ENCODE peak calls at places on chromosome 10, in six cellular contexts. O is ovary, U is breast epithelium, K is transverse colon, X is uterus, V is HCT116. P is an unnamed sample.

GRCh38 chr10:47336387-47337134 is 11.6 kb upstream of the RBP3 start:
- DNase-seq in O (no peak), U (no peak), K (no peak), X (no peak), V (no peak), P (no peak)

GRCh38 chr10:71772832-71773220 is 494 bp downstream of the VSIR start:
- DNase-seq in O (no peak), U (no peak), K (peak), X (peak), V (no peak), P (no peak)

GRCh38 chr10:60099998-60100747 is 193.8 kb upstream of the CCDC6 start:
- DNase-seq in O (no peak), U (no peak), K (no peak), X (no peak), V (peak), P (no peak)

GRCh38 chr10:93352638-93353383 is 129.3 kb downstream of the MYOF start:
- DNase-seq in O (no peak), U (no peak), K (no peak), X (no peak), V (no peak), P (no peak)

GRCh38 chr10:374354-374753 is 239.1 kb downstream of the ZMYND11 start:
- DNase-seq in O (no peak), U (no peak), K (no peak), X (no peak), V (no peak), P (peak)

GRCh38 chr10:86099542-86100334 is 266.9 kb downstream of the GRID1 start:
- DNase-seq in O (no peak), U (no peak), K (no peak), X (no peak), V (no peak), P (peak)

GRCh38 chr10:43134126-43134905 is 3.9 kb upstream of the CSGALNACT2 start:
- DNase-seq in O (no peak), U (no peak), K (no peak), X (no peak), V (no peak), P (no peak)

GRCh38 chr10:43036581-43037428 is 40.1 kb upstream of the RET start:
- DNase-seq in O (no peak), U (no peak), K (no peak), X (peak), V (no peak), P (no peak)

GRCh38 chr10:106401161-106401560 is 763.3 kb downstream of the SORCS1 start:
- DNase-seq in O (no peak), U (no peak), K (no peak), X (no peak), V (no peak), P (no peak)

GRCh38 chr10:84822926-84823325 is 494.5 kb downstream of the CCSER2 start:
- DNase-seq in O (no peak), U (no peak), K (no peak), X (no peak), V (no peak), P (no peak)

GRCh38 chr10:58577394-58577793 is 64.7 kb downstream of the BICC1 start:
- DNase-seq in O (no peak), U (no peak), K (no peak), X (no peak), V (no peak), P (no peak)

GRCh38 chr10:117757121-117757795 is 214.7 kb downstream of the EMX2 start:
- DNase-seq in O (no peak), U (no peak), K (no peak), X (no peak), V (no peak), P (no peak)

GRCh38 chr10:49055231-49055850 is 60.0 kb downstream of the VSTM4 start:
- DNase-seq in O (no peak), U (no peak), K (no peak), X (no peak), V (no peak), P (no peak)

GRCh38 chr10:77550378-77550777 is 87.2 kb downstream of the KCNMA1 start:
- DNase-seq in O (no peak), U (no peak), K (no peak), X (no peak), V (no peak), P (no peak)

GRCh38 chr10:31650010-31650409 is 278.6 kb downstream of the ARHGAP12 start:
- DNase-seq in O (peak), U (no peak), K (peak), X (peak), V (no peak), P (no peak)

GRCh38 chr10:79492839-79493238 is 19.5 kb upstream of the EIF5AL1 start:
- DNase-seq in O (no peak), U (no peak), K (no peak), X (no peak), V (no peak), P (no peak)

GRCh38 chr10:86863443-86863842 is 94.0 kb downstream of the MMRN2 start:
- DNase-seq in O (no peak), U (no peak), K (no peak), X (no peak), V (no peak), P (no peak)

GRCh38 chr10:95814011-95814727 is 58.2 kb downstream of the ENTPD1 start:
- DNase-seq in O (no peak), U (no peak), K (no peak), X (peak), V (no peak), P (no peak)

GRCh38 chr10:80075781-80076180 is 2.7 kb upstream of the TMEM254 start:
- DNase-seq in O (no peak), U (no peak), K (no peak), X (no peak), V (no peak), P (no peak)

GRCh38 chr10:92916433-92916832 is 68.1 kb downstream of the EXOC6 start:
- DNase-seq in O (no peak), U (no peak), K (no peak), X (no peak), V (no peak), P (no peak)

GRCh38 chr10:133257489-133258065 is 19.1 kb downstream of the ADAM8 start:
- DNase-seq in O (peak), U (peak), K (peak), X (peak), V (no peak), P (peak)

GRCh38 chr10:133260895-133261725 is 15.6 kb downstream of the ADAM8 start:
- DNase-seq in O (peak), U (no peak), K (peak), X (peak), V (no peak), P (peak)

GRCh38 chr10:133258818-133259602 is 17.7 kb downstream of the ADAM8 start:
- DNase-seq in O (peak), U (no peak), K (peak), X (peak), V (peak), P (peak)

GRCh38 chr10:133259603-133259992 is 17.1 kb downstream of the ADAM8 start:
- DNase-seq in O (no peak), U (no peak), K (no peak), X (no peak), V (no peak), P (no peak)

DNA sequence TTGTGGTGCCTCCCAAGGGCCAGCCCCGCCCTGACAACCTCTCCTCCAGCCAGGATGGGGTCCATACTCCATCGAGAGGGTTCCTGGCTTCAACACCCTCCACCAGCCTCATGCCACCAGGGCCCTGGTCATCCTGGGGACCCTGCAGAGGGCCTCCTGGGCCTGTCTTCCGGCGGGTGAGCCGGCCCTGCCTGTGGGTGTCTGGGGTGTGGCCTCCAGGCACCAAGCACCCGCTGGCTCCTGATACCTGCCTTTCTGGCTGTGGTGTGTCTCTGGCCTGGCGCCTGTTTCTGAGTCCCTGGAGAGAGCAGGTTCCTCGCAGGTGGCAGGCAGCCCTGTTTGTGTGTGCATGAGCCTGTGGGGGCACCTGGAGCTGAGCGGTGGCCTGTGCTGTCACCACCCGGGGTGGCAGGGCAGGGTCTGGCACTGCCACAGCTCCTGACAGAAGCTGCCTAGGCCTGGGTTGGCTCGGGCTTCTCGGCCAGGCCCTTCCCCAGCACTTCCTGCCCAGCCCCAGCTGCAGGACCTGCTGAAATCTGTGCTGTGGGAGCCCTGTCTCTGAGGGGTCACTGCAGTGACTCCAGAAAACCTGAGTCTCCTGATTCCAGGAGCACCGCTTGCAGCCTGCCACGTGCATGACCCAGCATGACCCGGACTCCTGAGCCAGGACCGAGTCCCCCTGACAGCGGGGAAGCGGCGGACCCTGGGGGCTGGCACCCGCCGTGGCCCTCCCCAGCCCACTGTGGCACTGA is 18.4 kb downstream of the ADAM8 start:
- DNase-seq in O (peak), U (no peak), K (peak), X (no peak), V (no peak), P (peak)
- H3K27ac ChIP-seq in O (peak), U (peak), K (peak), X (peak), V (peak), P (peak)

GRCh38 chr10:119759832-119760231 is 34.0 kb downstream of the INPP5F start:
- DNase-seq in O (no peak), U (no peak), K (no peak), X (no peak), V (no peak), P (no peak)

GRCh38 chr10:119758448-119758847 is 32.6 kb downstream of the INPP5F start:
- DNase-seq in O (no peak), U (no peak), K (no peak), X (no peak), V (no peak), P (no peak)

GRCh38 chr10:119754936-119755335 is 29.1 kb downstream of the INPP5F start:
- DNase-seq in O (no peak), U (no peak), K (no peak), X (no peak), V (no peak), P (no peak)

GRCh38 chr10:119754085-119754484 is 28.2 kb downstream of the INPP5F start:
- DNase-seq in O (no peak), U (no peak), K (no peak), X (no peak), V (no peak), P (no peak)

DNA sequence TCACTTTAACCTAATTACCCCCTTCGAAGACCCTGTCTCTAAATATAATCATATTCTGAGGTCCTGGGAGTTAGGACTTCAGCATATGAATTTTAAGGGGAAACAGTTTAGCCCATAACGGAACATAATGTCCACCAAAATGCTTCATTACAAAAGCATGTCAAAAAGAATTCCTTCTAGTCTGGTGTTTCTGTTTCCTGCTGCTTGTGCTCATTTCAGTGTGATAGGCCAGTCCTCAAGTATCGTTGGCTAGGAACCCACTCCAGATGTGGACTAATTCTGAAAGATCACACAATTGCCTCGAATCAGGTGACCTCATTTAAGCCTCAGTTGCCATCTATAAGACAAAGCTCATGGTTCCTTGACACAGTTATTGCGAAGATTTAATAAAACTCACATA is 29.6 kb downstream of the INPP5F start:
- DNase-seq in O (no peak), U (no peak), K (no peak), X (no peak), V (no peak), P (no peak)
- TF ChIP-seq POLR2A in O (no peak), U (no peak), K (no peak), X (no peak), V (no peak), P (no peak)

GRCh38 chr10:33120700-33121099 is 162.7 kb upstream of the ITGB1 start:
- DNase-seq in O (no peak), U (no peak), K (no peak), X (no peak), V (no peak), P (no peak)
- H3K27ac ChIP-seq in O (no peak), U (no peak), K (no peak), X (no peak), V (no peak), P (no peak)

GRCh38 chr10:44803820-44804219 is 107.3 kb upstream of the TMEM72 start:
- DNase-seq in O (no peak), U (no peak), K (no peak), X (no peak), V (no peak), P (no peak)

GRCh38 chr10:44807451-44807850 is 103.7 kb upstream of the TMEM72 start:
- DNase-seq in O (no peak), U (no peak), K (no peak), X (no peak), V (no peak), P (no peak)

GRCh38 chr10:44804661-44805060 is 106.5 kb upstream of the TMEM72 start:
- DNase-seq in O (no peak), U (no peak), K (no peak), X (no peak), V (no peak), P (no peak)

GRCh38 chr10:44806895-44807294 is 104.2 kb upstream of the TMEM72 start:
- DNase-seq in O (no peak), U (no peak), K (no peak), X (no peak), V (no peak), P (no peak)

GRCh38 chr10:44805461-44806210 is 105.5 kb upstream of the TMEM72 start:
- DNase-seq in O (no peak), U (no peak), K (no peak), X (no peak), V (no peak), P (no peak)
- TF ChIP-seq POLR2A in O (no peak), U (no peak), K (no peak), X (no peak), V (no peak), P (no peak)

GRCh38 chr10:119203006-119203405 is 4.4 kb upstream of the GRK5 start:
- DNase-seq in O (no peak), U (no peak), K (no peak), X (no peak), V (no peak), P (no peak)
- H3K27ac ChIP-seq in O (no peak), U (no peak), K (no peak), X (no peak), V (no peak), P (peak)

GRCh38 chr10:101120884-101121660 is 10.0 kb upstream of the TLX1 start:
- DNase-seq in O (no peak), U (no peak), K (peak), X (no peak), V (no peak), P (peak)
- TF ChIP-seq POLR2A in O (no peak), U (no peak), K (peak), X (no peak), V (no peak), P (no peak)

DNA sequence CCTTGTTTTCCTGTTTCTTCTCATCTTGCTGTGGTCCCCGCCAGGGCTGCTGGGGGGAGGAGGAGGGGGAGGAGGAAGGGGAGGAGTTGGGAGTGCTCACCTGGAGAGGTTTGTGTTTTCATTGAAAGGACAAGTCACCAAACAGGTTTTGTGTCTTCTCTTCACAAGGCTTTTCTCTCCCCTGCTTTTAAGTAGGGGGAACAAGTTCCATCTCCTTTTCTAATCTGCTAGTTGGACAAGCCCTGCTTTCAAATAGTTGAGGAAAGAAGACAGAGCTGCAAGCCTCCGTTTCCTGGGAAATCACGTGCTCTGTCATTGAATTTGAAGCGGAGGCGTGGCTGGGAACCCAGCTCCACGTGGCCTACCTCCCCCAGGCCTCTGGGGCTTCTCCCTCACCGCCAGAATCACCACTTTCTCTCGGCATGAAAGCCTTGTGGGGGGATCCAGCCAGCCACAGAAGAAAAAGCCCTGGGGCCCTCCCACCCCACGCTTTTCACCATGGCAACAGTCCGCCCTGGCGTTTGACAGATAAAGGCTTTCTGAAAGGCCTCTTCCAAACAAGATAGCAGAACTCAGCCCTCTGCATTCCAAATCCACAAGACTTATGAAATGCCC is 51.5 kb downstream of the PROSER2 start:
- DNase-seq in O (peak), U (peak), K (no peak), X (peak), V (peak), P (peak)
- H3K27ac ChIP-seq in O (peak), U (peak), K (peak), X (no peak), V (peak), P (peak)

DNA sequence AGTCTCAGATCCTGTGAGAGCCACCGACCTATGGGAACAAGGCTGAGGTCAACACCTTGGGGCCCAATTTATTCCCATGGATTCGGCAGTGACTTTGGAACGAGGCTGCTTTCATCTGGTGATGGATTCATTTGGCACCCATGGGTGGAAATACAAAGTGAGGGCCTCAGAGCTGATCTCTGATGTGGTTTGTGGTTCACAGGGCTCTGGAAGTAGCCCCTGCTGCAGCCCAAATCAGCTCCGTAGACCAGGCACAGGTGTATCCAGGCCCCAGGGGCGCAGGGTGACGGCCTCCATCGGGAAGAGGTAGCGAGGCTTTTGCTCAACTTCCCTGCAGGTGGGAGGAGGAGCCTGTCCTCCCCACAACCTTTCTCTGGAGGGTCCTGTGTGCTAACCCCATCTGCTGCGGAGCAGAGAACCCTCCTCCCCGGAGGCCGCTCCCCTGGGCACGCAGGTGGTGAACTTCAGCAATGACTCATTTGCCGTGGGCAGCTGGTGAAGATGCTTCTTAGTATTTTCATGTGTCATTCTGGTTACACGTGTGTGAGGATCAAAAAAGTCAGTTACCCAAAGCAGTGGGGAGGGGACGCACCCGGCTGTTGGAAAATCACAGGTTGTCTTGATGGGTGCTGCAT is 7.5 kb upstream of the JAKMIP3 start:
- DNase-seq in O (no peak), U (peak), K (no peak), X (no peak), V (no peak), P (peak)
- TF ChIP-seq POLR2A in O (no peak), U (no peak), K (no peak), X (no peak), V (no peak), P (no peak)

P was measured in spleen.